ENCODE peak calls at places on chromosomes 2 and 18, in five cellular contexts. L is CD4-positive, alpha-beta memory T cell; T is psoas muscle; W is osteoblast; Y is spleen. B is an unnamed sample.

GRCh38 chr2:39517622-39518021 is 80.5 kb upstream of the MAP4K3 start:
- DNase-seq in L (no peak), T (no peak), W (no peak), Y (no peak), B (no peak)

GRCh38 chr18:80070825-80071224 is 36.6 kb downstream of the RBFA start:
- DNase-seq in L (no peak), T (no peak), W (no peak), Y (no peak), B (no peak)

GRCh38 chr2:1481406-1482252 is 68.4 kb downstream of the TPO start:
- DNase-seq in L (no peak), T (no peak), W (no peak), Y (peak; percentile 56), B (no peak)

GRCh38 chr18:62578980-62579511 is 56.2 kb downstream of the ZCCHC2 start:
- DNase-seq in L (no peak), T (no peak), W (no peak), Y (no peak), B (no peak)

GRCh38 chr18:64259871-64260270 is 111.0 kb upstream of the LINC00305 start:
- DNase-seq in L (no peak), T (no peak), W (no peak), Y (no peak), B (no peak)

GRCh38 chr2:18611604-18612003 is 22.2 kb upstream of the NT5C1B start:
- DNase-seq in L (no peak), T (no peak), W (no peak), Y (no peak), B (no peak)

GRCh38 chr2:55038428-55038827 is 11.8 kb downstream of the RTN4 start:
- DNase-seq in L (no peak), T (no peak), W (no peak), Y (no peak), B (peak; percentile 34)

GRCh38 chr2:9634121-9634520 is 3.3 kb upstream of the YWHAQ start:
- DNase-seq in L (no peak), T (no peak), W (no peak), Y (no peak), B (no peak)

GRCh38 chr18:77520767-77521166 is 271.1 kb downstream of the GALR1 start:
- DNase-seq in L (no peak), T (no peak), W (no peak), Y (no peak), B (no peak)

GRCh38 chr2:85792783-85793441 is 39.1 kb downstream of the ATOH8 start:
- DNase-seq in L (no peak), T (no peak), W (peak; percentile 95), Y (peak; percentile 50), B (peak; percentile 77)

GRCh38 chr2:224646242-224646846 is 61.2 kb upstream of the CUL3 start:
- DNase-seq in L (peak; percentile 6), T (no peak), W (no peak), Y (no peak), B (peak; percentile 17)

GRCh38 chr18:9531791-9532410 is 56.6 kb downstream of the RALBP1 start:
- DNase-seq in L (no peak), T (no peak), W (peak; percentile 49), Y (no peak), B (peak; percentile 45)

GRCh38 chr2:178512491-178512890 is 32.2 kb downstream of the PLEKHA3 start:
- DNase-seq in L (no peak), T (no peak), W (peak; percentile 81), Y (no peak), B (no peak)

GRCh38 chr18:63185979-63186378 is 133.6 kb downstream of the BCL2 start:
- DNase-seq in L (no peak), T (no peak), W (no peak), Y (no peak), B (peak; percentile 19)

GRCh38 chr2:240999001-240999791 is 778 bp downstream of the SNED1 start:
- DNase-seq in L (no peak), T (peak; percentile 60), W (peak; percentile 94), Y (peak; percentile 80), B (no peak)

GRCh38 chr2:48482313-48482712 is 47.6 kb upstream of the STON1 start:
- DNase-seq in L (no peak), T (no peak), W (no peak), Y (no peak), B (peak; percentile 83)

GRCh38 chr2:241018051-241018891 is 19.9 kb downstream of the SNED1 start:
- DNase-seq in L (no peak), T (no peak), W (no peak), Y (no peak), B (no peak)

GRCh38 chr2:19569300-19569791 is 210.9 kb upstream of the OSR1 start:
- DNase-seq in L (no peak), T (no peak), W (no peak), Y (no peak), B (peak; percentile 34)

DNA sequence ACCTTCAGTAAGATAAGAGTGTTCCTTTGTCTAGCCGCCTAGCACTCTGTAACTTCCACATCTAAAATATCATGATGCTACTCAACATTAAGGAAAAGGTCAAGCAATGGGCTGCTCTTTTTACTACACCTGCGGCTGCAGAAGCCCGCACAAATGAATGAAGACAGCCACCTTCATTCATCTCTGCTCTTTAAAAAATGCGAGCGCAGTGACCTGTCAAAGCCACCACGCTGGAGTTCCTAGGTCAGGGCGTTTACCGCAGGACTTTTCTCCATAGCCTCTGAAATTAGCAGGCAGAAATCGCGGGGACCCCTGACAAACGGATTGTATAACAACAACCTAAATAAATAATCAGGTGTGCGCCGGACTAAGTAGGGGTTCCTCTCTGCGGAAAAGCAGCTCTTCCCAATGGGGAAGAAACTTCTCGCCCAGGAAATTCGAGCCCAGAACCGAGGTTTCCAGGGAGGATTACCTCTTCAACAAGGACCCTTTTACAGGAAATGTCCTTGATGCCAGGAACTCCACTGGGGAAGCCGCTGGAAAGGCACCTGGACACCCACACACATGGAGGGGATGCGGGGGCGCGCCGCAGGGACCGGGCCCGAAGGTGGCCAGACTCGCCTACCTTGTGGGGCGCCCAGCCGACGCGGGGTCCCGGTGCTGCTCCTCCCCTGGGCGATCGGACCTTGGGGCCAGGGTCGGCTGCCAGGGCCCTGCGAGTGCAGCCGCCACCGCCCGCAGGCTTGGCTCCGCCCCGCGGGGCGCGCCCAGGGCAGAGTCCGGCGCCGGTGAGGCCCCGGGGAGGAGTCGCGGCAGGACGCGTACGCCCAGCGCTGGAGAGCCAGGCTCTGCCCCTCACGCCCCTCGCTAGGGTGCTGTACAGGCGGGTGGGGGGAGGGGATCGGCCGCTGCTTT is at the start of gene CCDC68:
- DNase-seq in L (no peak), T (peak; percentile 25), W (peak; percentile 90), Y (peak; percentile 84), B (peak; percentile 76)
- H3K4me3 ChIP-seq in L (no peak within 1 kb of the TSS), T (peak within 1 kb of the TSS; percentile 62), W (peak within 1 kb of the TSS; percentile 83), Y (peak within 1 kb of the TSS; percentile 27), B (peak within 1 kb of the TSS; percentile 89)

GRCh38 chr18:61331051-61331450 is 2.2 kb upstream of the CDH20 start:
- DNase-seq in L (no peak), T (no peak), W (no peak), Y (no peak), B (no peak)

GRCh38 chr18:61333746-61334490 is 688 bp downstream of the CDH20 start:
- DNase-seq in L (no peak), T (no peak), W (peak; percentile 63), Y (peak; percentile 66), B (no peak)

GRCh38 chr18:61334951-61335736 is 1.9 kb downstream of the CDH20 start:
- DNase-seq in L (no peak), T (no peak), W (peak; percentile 54), Y (no peak), B (no peak)

GRCh38 chr18:61334491-61334850 is 1.2 kb downstream of the CDH20 start:
- DNase-seq in L (no peak), T (no peak), W (no peak), Y (no peak), B (no peak)

GRCh38 chr18:61333271-61333745 is at the start of gene CDH20:
- DNase-seq in L (no peak), T (no peak), W (peak; percentile 18), Y (no peak), B (no peak)
- H3K4me3 ChIP-seq in L (no peak within 1 kb of the TSS), T (peak within 1 kb of the TSS; percentile 22), W (peak within 1 kb of the TSS; percentile 50), Y (no peak within 1 kb of the TSS), B (peak within 1 kb of the TSS; percentile 2)

GRCh38 chr2:53452957-53453748 is 314.5 kb upstream of the CHAC2 start:
- DNase-seq in L (no peak), T (no peak), W (no peak), Y (no peak), B (no peak)
- H3K4me3 ChIP-seq in L (no peak overlapping the region), T (no peak overlapping the region), W (no peak overlapping the region), Y (no peak overlapping the region), B (no peak overlapping the region)

DNA sequence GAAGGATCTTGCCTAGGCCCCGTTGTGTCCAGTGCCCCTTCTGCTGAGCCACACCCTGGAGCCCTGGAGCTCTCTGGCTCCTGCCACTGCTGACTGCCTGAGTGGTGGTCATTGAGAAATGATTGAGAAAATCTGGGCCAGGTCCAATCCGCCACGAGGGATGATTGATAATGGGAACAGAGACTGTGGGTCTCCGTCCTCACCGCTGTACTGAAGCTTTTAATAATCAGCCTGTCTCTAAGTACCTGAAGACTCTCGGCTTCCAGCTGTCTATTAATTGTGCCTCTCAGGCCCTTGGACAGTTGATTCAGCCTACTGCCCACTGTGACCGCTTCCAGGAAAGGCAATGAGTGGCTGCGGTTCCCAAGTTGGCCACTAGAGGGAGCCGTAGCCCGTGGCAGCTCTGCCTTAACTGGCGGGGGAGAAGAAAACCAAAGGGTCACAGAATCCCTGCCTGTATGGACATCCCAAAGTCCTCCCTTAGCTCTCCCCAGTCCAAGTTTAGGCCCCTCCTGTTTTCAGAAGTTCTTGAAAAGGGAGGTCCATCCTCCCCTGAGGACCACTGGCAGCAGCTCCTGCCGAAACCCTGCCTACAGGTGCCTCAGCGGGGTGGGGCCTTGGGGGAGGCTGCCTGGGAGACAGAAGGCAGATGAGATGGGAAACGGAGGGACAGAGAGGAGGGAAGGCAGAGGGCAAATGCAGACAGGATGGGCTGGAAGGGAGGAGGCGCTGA is 213.6 kb downstream of the TNS1 start:
- DNase-seq in L (peak; percentile 55), T (peak; percentile 86), W (peak; percentile 95), Y (peak; percentile 92), B (peak; percentile 58)
- H3K4me3 ChIP-seq in L (peak overlapping the region; percentile 37), T (peak overlapping the region; percentile 9), W (no peak overlapping the region), Y (no peak overlapping the region), B (no peak overlapping the region)

GRCh38 chr2:235724964-235725603 is 231.2 kb downstream of the AGAP1 start:
- DNase-seq in L (no peak), T (peak; percentile 78), W (no peak), Y (peak; percentile 36), B (peak; percentile 69)
- H3K4me3 ChIP-seq in L (no peak overlapping the region), T (no peak overlapping the region), W (no peak overlapping the region), Y (no peak overlapping the region), B (no peak overlapping the region)

GRCh38 chr2:213238753-213239591 is 45.3 kb upstream of the SPAG16 start:
- DNase-seq in L (no peak), T (no peak), W (peak; percentile 38), Y (no peak), B (peak; percentile 51)

GRCh38 chr2:213234641-213235040 is 49.6 kb upstream of the SPAG16 start:
- DNase-seq in L (no peak), T (no peak), W (no peak), Y (no peak), B (no peak)

GRCh38 chr2:213235741-213236140 is 48.5 kb upstream of the SPAG16 start:
- DNase-seq in L (no peak), T (no peak), W (no peak), Y (no peak), B (no peak)

GRCh38 chr2:213237251-213237650 is 47.0 kb upstream of the SPAG16 start:
- DNase-seq in L (no peak), T (no peak), W (no peak), Y (no peak), B (no peak)

DNA sequence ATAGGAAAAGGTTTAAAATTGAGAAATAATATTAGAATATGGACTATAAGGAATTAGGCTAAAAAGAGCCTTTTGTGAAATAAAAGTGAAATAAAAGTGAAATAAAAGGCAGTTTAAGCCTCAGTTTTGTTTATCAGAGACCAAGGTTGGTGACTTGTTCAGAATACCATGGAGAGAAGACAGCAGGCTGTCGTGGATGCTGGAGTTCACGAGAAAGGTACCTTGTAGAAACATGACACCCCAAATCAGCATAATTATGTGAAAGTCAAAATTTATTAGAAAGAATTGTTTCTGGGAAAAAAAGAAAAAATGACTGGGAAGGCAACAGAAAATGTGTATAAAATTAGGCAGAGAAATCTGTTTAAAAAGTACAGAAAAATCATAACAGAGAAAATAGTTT is 46.5 kb upstream of the SPAG16 start:
- DNase-seq in L (no peak), T (no peak), W (no peak), Y (no peak), B (no peak)
- H3K4me3 ChIP-seq in L (no peak overlapping the region), T (no peak overlapping the region), W (no peak overlapping the region), Y (no peak overlapping the region), B (no peak overlapping the region)

B was measured in fibroblast of villous mesenchyme.